ENCODE peak calls at places on chromosomes 7 and 10, in four cellular contexts. N is upper lobe of left lung; F is hepatocyte; M is CD4-positive, alpha-beta memory T cell. P is an unnamed sample.

GRCh38 chr7:90681336-90682019 is 85.4 kb downstream of the CDK14 start:
- DNase-seq in N (no peak), F (no peak), M (no peak), P (no peak)

GRCh38 chr10:78700413-78700812 is 368.4 kb upstream of the ZMIZ1 start:
- DNase-seq in M (no peak), N (no peak), F (peak; percentile 53), P (no peak)

GRCh38 chr7:107446531-107446930 is 23.3 kb upstream of the GPR22 start:
- DNase-seq in M (no peak), N (no peak), F (no peak), P (no peak)

GRCh38 chr10:28111712-28112111 is 112.8 kb upstream of the ODAD2 start:
- DNase-seq in M (no peak), N (no peak), F (no peak), P (no peak)

GRCh38 chr10:45201271-45201670 is 114.1 kb downstream of the OR13A1 start:
- DNase-seq in F (no peak), N (no peak), M (no peak), P (no peak)

GRCh38 chr10:113228570-113228969 is 278.5 kb downstream of the TCF7L2 start:
- DNase-seq in M (no peak), N (no peak), F (no peak), P (no peak)

GRCh38 chr10:6300106-6300783 is 97.5 kb downstream of the PFKFB3 start:
- DNase-seq in F (no peak), M (peak; percentile 76), N (peak; percentile 44), P (peak; percentile 44)

GRCh38 chr7:21806388-21806787 is 139.3 kb downstream of the CDCA7L start:
- DNase-seq in N (no peak), M (no peak), F (no peak), P (no peak)

GRCh38 chr10:30702860-30703259 is 73.3 kb upstream of the LYZL2 start:
- DNase-seq in M (no peak), F (no peak), N (no peak), P (no peak)

GRCh38 chr7:115478426-115478825 is 552.1 kb downstream of the TFEC start:
- DNase-seq in N (no peak), F (no peak), M (no peak), P (no peak)

GRCh38 chr10:29576681-29577080 is 58.1 kb downstream of the SVIL start:
- DNase-seq in F (no peak), M (no peak), N (no peak), P (no peak)

GRCh38 chr7:149856-150636 is 42.3 kb upstream of the FAM20C start:
- DNase-seq in M (peak; percentile 57), N (peak; percentile 67), F (peak; percentile 42), P (peak; percentile 15)

DNA sequence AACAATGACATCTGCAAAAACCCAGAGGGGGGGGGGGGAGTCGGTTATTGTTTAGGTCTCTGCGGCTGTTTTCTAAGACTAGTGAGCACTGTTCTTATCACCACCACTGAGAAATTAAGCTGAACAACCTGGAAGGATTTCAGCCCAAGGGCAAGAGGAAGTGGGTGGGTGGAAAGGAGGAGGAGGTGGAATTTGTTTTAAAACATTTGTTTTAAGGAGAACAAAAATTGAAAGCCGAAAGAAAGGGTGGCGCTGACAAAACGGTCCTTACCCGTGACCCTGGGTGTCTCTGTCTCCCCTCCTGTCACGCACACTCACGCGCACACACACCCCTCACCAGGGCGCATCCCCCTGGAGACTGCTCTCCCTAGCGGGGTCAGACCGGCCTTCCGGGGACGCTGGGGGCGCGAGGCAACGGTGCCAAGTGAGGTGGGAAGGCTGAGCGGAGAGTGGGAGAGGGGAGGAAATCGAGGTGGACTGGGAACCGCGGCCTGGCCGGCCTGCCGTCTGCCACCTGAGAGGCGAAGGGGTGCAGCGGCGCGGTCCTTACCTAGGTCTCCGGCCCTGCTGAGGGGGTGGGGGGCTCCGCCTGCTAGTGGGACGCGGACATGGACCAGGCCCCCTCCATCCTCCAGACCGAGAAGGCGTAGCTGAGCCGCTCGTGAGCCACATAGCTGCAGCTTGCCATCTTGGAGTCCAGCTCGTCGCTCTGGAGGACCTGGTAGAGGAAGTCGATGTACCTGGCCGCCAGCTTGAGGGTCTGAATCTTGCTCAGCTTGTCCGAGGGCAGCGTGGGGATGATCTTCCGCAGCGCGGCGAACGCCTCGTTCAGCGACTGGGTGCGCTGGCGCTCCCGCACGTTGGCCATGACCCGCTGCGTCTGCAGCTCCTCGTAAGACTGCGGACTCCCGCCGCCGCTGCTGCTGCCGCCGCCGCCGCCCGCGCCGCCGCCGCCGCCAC is 1.0 kb downstream of the TWIST1 start:
- DNase-seq in F (no peak), M (no peak), N (no peak), P (no peak)
- H3K27me3 ChIP-seq in F (peaks cover 86% of the 10 kb centered on the region), M (peaks cover 23% of the 10 kb centered on the region), N (peaks cover 53% of the 10 kb centered on the region), P (peaks cover 85% of the 10 kb centered on the region)

GRCh38 chr10:38102889-38103288 is 8.8 kb downstream of the ZNF37A start:
- DNase-seq in F (no peak), M (no peak), N (no peak), P (no peak)
- H3K9me3 ChIP-seq in F (peaks cover 12% of the 10 kb centered on the region), M (no peaks in the 10 kb centered on the region), N (peaks cover 56% of the 10 kb centered on the region), P (peaks cover 43% of the 10 kb centered on the region)

GRCh38 chr10:100501423-100501822 is 18.2 kb downstream of the SEC31B start:
- DNase-seq in M (no peak), F (no peak), N (no peak), P (no peak)
- H3K27me3 ChIP-seq in M (no peaks in the 10 kb centered on the region), F (no peaks in the 10 kb centered on the region), N (no peaks in the 10 kb centered on the region), P (no peaks in the 10 kb centered on the region)

DNA sequence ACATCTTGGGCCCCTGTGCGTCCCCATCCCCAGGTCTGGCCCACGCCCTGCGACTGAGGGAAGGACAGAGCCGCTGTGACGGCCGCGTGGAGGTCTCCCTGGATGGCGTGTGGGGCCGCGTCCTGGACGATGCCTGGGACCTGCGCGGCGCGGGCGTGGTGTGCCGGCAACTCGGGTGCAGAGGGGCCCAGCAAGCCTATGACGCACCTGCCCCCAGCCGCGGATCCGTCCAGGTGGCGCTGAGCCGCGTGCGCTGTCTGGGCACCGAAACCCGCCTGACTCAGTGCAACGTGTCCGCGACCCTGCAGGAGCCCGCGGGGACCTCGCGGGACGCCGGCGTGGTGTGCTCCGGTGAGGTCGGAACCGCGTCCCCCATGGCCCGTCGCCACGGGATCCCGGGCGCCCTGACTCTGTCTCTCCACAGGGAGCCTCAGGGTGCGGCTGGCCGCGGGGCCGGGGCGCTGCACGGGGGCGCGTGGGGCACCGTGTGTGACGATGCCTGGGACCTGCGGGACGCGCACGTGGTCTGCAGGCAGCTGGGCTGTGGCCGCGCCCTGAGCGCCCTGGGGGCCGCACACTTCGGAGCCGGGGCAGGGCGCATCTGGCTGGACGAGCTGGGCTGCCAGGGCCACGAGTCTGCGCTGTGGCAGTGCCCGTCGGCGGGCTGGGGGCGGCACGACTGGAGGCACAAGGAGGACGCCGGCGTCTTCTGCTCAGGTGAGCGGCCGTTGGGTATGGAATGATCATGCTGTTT is 5.9 kb downstream of the SCART1 start:
- DNase-seq in N (no peak), M (no peak), F (no peak), P (no peak)
- H3K9me3 ChIP-seq in N (no peaks in the 10 kb centered on the region), M (no peaks in the 10 kb centered on the region), F (no peaks in the 10 kb centered on the region), P (no peaks in the 10 kb centered on the region)

GRCh38 chr10:34540492-34540891 is 274.6 kb downstream of the PARD3 start:
- DNase-seq in N (no peak), F (no peak), M (no peak), P (no peak)
- H3K27me3 ChIP-seq in N (no peaks in the 10 kb centered on the region), F (no peaks in the 10 kb centered on the region), M (no peaks in the 10 kb centered on the region), P (no peaks in the 10 kb centered on the region)

GRCh38 chr10:1535337-1535957 is 201.9 kb downstream of the ADARB2 start:
- DNase-seq in N (no peak), M (no peak), F (no peak), P (no peak)
- H3K9me3 ChIP-seq in N (no peaks in the 10 kb centered on the region), M (no peaks in the 10 kb centered on the region), F (no peaks in the 10 kb centered on the region), P (no peaks in the 10 kb centered on the region)

DNA sequence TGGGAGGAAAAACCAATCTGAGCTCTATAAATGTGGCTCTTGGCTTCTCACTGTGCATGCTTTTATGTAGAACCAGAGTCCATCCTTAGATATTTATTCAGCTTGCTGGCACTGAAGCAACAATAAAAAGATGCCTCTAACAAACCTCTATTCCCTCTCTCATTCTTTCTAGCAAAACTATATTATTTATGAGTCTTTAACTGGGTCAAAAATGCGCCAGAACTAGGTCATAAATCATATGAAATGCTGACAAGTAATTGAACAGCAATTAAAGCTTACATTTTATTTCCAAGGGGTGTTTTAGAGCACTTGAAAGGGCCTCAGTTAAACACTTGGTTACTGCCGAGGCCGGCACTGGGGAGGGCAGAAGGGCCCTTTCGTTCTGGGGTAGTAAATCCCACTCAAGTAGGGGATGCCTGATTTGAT is 14.0 kb downstream of the HOXA4 start:
- DNase-seq in F (no peak), M (no peak), N (no peak), P (no peak)
- H3K27me3 ChIP-seq in F (peaks cover 58% of the 10 kb centered on the region), M (no peaks in the 10 kb centered on the region), N (peaks cover 3% of the 10 kb centered on the region), P (no peaks in the 10 kb centered on the region)

P was measured in CD4-positive, alpha-beta T cell.